ENCODE peak calls at places on chromosomes 6 and 20, in nine cellular contexts. X is fibroblast of pulmonary artery, N is right lobe of liver, O is psoas muscle, L is GM12878, Z is mucosa of descending colon, K is brain microvascular endothelial cell, I is left ventricle myocardium inferior, P is left lung. V is an unnamed sample.

GRCh38 chr6:82017316-82017715 is 230.2 kb downstream of the IBTK start:
- DNase-seq in X (peak; percentile 92), N (no peak), O (peak; percentile 59), L (no peak), Z (no peak), K (peak; percentile 78), I (no peak), P (no peak), V (peak; percentile 97)

GRCh38 chr20:17822039-17822438 is 122.3 kb downstream of the BANF2 start:
- DNase-seq in X (peak; percentile 89), N (no peak), O (no peak), L (no peak), Z (no peak), K (peak; percentile 52), I (no peak), P (no peak), V (peak; percentile 12)

GRCh38 chr6:119340766-119341487 is 8.6 kb downstream of the MAN1A1 start:
- DNase-seq in X (no peak), N (no peak), O (no peak), L (no peak), Z (no peak), K (no peak), I (no peak), P (no peak), V (peak; percentile 36)

GRCh38 chr6:24899647-24900325 is 36.0 kb downstream of the RIPOR2 start:
- DNase-seq in X (peak; percentile 28), N (no peak), O (no peak), L (no peak), Z (no peak), K (no peak), I (no peak), P (no peak), V (no peak)

GRCh38 chr6:29967379-29968010 is 25.2 kb downstream of the HLA-A start:
- DNase-seq in X (no peak), N (peak; percentile 37), O (no peak), L (peak; percentile 11), Z (peak; percentile 49), K (no peak), I (no peak), P (peak; percentile 65), V (peak; percentile 34)

GRCh38 chr6:80464901-80465300 is 358.4 kb downstream of the BCKDHB start:
- DNase-seq in X (no peak), N (no peak), O (no peak), L (no peak), Z (no peak), K (no peak), I (no peak), P (no peak), V (no peak)

GRCh38 chr6:163771180-163771579 is 356.7 kb downstream of the QKI start:
- DNase-seq in X (no peak), N (no peak), O (no peak), L (no peak), Z (no peak), K (no peak), I (no peak), P (no peak), V (no peak)

GRCh38 chr20:47173596-47174216 is 182.8 kb downstream of the ZMYND8 start:
- DNase-seq in X (no peak), N (no peak), O (no peak), L (no peak), Z (no peak), K (no peak), I (no peak), P (no peak), V (no peak)

GRCh38 chr6:111731404-111732195 is 125.9 kb upstream of the TRAF3IP2 start:
- DNase-seq in X (no peak), N (no peak), O (no peak), L (no peak), Z (no peak), K (no peak), I (no peak), P (no peak), V (no peak)

GRCh38 chr20:32435449-32436107 is 77.4 kb downstream of the ASXL1 start:
- DNase-seq in X (no peak), N (no peak), O (no peak), L (no peak), Z (no peak), K (no peak), I (no peak), P (no peak), V (no peak)

GRCh38 chr6:53647437-53648094 is 18.0 kb downstream of the KLHL31 start:
- DNase-seq in X (no peak), N (no peak), O (no peak), L (no peak), Z (no peak), K (no peak), I (no peak), P (no peak), V (no peak)

GRCh38 chr20:48205281-48205782 is 420.1 kb upstream of the SULF2 start:
- DNase-seq in X (no peak), N (no peak), O (no peak), L (no peak), Z (no peak), K (no peak), I (no peak), P (no peak), V (no peak)

GRCh38 chr6:100881707-100882040 is 545 bp upstream of the ASCC3 start:
- DNase-seq in X (peak; percentile 23), N (no peak), O (no peak), L (no peak), Z (no peak), K (no peak), I (no peak), P (no peak), V (no peak)

GRCh38 chr6:43628392-43629103 is 516 bp downstream of the GTPBP2 start:
- DNase-seq in X (peak; percentile 46), N (peak; percentile 48), O (peak; percentile 70), L (no peak), Z (peak; percentile 75), K (peak; percentile 42), I (peak; percentile 31), P (peak; percentile 62), V (no peak)

GRCh38 chr6:156509496-156509895 is 267.7 kb upstream of the ARID1B start:
- DNase-seq in X (no peak), N (no peak), O (no peak), L (no peak), Z (no peak), K (no peak), I (no peak), P (no peak), V (no peak)

GRCh38 chr20:16537025-16537665 is 36.1 kb downstream of the KIF16B start:
- DNase-seq in X (no peak), N (no peak), O (no peak), L (no peak), Z (no peak), K (no peak), I (no peak), P (no peak), V (no peak)

DNA sequence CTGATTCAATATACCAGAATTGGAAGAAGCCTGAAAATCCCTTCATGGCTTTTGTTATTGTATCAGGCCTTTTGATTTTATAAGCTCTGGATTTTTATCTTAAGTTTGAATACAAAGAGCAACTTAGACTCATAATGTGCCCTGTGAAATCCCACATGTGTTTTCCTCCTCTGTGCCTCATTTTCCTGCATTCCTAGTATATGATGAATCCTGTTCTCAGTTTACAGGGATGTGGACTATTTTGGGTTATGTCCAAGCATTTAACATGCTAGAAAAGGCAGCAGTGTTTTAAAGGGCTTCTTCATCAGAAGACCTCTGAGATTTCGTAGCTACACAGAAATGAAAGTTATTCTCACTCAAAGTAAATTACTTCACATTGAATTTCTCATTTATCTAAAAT is 455.0 kb downstream of the RFPL4B start:
- DNase-seq in X (peak; percentile 87), N (no peak), O (no peak), L (no peak), Z (no peak), K (peak; percentile 59), I (no peak), P (no peak), V (peak; percentile 52)
- H3K4me3 ChIP-seq in X (no peak overlapping the region), N (no peak overlapping the region), O (no peak overlapping the region), L (no peak overlapping the region), Z (no peak overlapping the region), K (no peak overlapping the region), I (no peak overlapping the region), P (no peak overlapping the region), V (no peak overlapping the region)

DNA sequence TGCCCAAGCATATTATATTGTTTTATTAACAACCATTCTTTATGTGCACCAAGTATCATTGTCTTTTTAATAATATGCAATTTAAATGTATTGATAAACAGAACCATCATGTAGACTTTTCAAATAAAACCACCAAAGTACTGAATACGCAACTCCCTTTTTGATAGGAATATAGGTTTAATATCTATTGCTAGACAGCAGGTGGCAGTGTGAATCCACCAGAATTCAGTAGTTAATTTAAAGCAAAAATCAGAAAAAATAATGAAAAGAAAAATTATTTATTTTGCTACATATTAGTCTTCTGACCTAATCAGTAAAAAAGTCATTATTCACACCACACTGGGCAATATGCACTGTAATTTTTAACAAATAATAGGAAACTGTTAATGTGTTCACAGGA is 143.7 kb downstream of the KLHL32 start:
- DNase-seq in X (peak; percentile 74), N (no peak), O (no peak), L (no peak), Z (no peak), K (no peak), I (no peak), P (no peak), V (no peak)
- TF ChIP-seq CTCF in X (peak; percentile 56), N (peak; percentile 41), O (peak; percentile 47), L (peak; percentile 45), Z (no peak), K (peak; percentile 42), I (peak; percentile 51), P (no peak), V (peak; percentile 56)

GRCh38 chr6:125753937-125754259 is 4.5 kb downstream of the HEY2 start:
- DNase-seq in X (no peak), N (no peak), O (no peak), L (no peak), Z (no peak), K (no peak), I (no peak), P (no peak), V (no peak)

GRCh38 chr6:125750692-125751333 is 1.4 kb downstream of the HEY2 start:
- DNase-seq in X (no peak), N (no peak), O (no peak), L (no peak), Z (no peak), K (no peak), I (no peak), P (no peak), V (no peak)

GRCh38 chr6:125751334-125751916 is 2.0 kb downstream of the HEY2 start:
- DNase-seq in X (no peak), N (no peak), O (no peak), L (no peak), Z (no peak), K (no peak), I (no peak), P (no peak), V (no peak)

GRCh38 chr6:125752773-125753172 is 3.3 kb downstream of the HEY2 start:
- DNase-seq in X (no peak), N (no peak), O (no peak), L (no peak), Z (no peak), K (no peak), I (no peak), P (no peak), V (no peak)

GRCh38 chr6:125753218-125753936 is 3.9 kb downstream of the HEY2 start:
- DNase-seq in X (peak; percentile 67), N (no peak), O (no peak), L (no peak), Z (no peak), K (no peak), I (no peak), P (no peak), V (no peak)
- H3K4me3 ChIP-seq in X (no peak overlapping the region), N (no peak overlapping the region), O (peak overlapping the region; percentile 89), L (no peak overlapping the region), Z (no peak overlapping the region), K (no peak overlapping the region), I (peak overlapping the region; percentile 79), P (no peak overlapping the region), V (no peak overlapping the region)

GRCh38 chr20:23078994-23079364 is 7.1 kb downstream of the CD93 start:
- DNase-seq in X (no peak), N (no peak), O (no peak), L (no peak), Z (no peak), K (no peak), I (no peak), P (no peak), V (no peak)
- TF ChIP-seq CTCF in X (peak; percentile 25), N (no peak), O (no peak), L (peak; percentile 50), Z (no peak), K (peak; percentile 50), I (no peak), P (no peak), V (peak; percentile 54)